ENCODE peak calls at places on chromosomes 12 and 14, in six cellular contexts. One of them, this sample, is unnamed.

GRCh38 chr12:89861086-89861485 is 152.4 kb upstream of the ATP2B1 start:
- DNase-seq in esophagus squamous epithelium: no peak
- DNase-seq in pancreas: no peak
- DNase-seq in psoas muscle: no peak
- DNase-seq in ovary: no peak
- DNase-seq in thyroid gland: no peak
- DNase-seq in this sample: no peak

GRCh38 chr12:85057370-85057963 is 21.3 kb downstream of the LRRIQ1 start:
- DNase-seq in esophagus squamous epithelium: no peak
- DNase-seq in pancreas: no peak
- DNase-seq in psoas muscle: no peak
- DNase-seq in ovary: no peak
- DNase-seq in thyroid gland: peak; percentile 8
- DNase-seq in this sample: no peak

GRCh38 chr12:64273527-64274403 is 51.7 kb upstream of the KICS2 start:
- DNase-seq in esophagus squamous epithelium: no peak
- DNase-seq in pancreas: no peak
- DNase-seq in psoas muscle: no peak
- DNase-seq in ovary: no peak
- DNase-seq in thyroid gland: no peak
- DNase-seq in this sample: no peak

GRCh38 chr14:53190938-53191337 is 37.8 kb upstream of the DDHD1 start:
- DNase-seq in esophagus squamous epithelium: no peak
- DNase-seq in pancreas: no peak
- DNase-seq in psoas muscle: no peak
- DNase-seq in ovary: no peak
- DNase-seq in thyroid gland: no peak
- DNase-seq in this sample: no peak

GRCh38 chr12:120257041-120257821 is 8.3 kb downstream of the PXN start:
- DNase-seq in esophagus squamous epithelium: no peak
- DNase-seq in pancreas: peak; percentile 56
- DNase-seq in psoas muscle: peak; percentile 79
- DNase-seq in ovary: peak; percentile 59
- DNase-seq in thyroid gland: peak; percentile 74
- DNase-seq in this sample: no peak

GRCh38 chr12:101743242-101743641 is 4.0 kb upstream of the SYCP3 start:
- DNase-seq in esophagus squamous epithelium: no peak
- DNase-seq in pancreas: no peak
- DNase-seq in psoas muscle: no peak
- DNase-seq in ovary: no peak
- DNase-seq in thyroid gland: peak; percentile 32
- DNase-seq in this sample: no peak

GRCh38 chr14:39175445-39176262 is 600 bp downstream of the PNN start:
- DNase-seq in esophagus squamous epithelium: no peak
- DNase-seq in pancreas: peak; percentile 79
- DNase-seq in psoas muscle: no peak
- DNase-seq in ovary: no peak
- DNase-seq in thyroid gland: no peak
- DNase-seq in this sample: no peak

GRCh38 chr12:80551897-80552296 is 107.9 kb downstream of the PTPRQ start:
- DNase-seq in esophagus squamous epithelium: no peak
- DNase-seq in pancreas: no peak
- DNase-seq in psoas muscle: no peak
- DNase-seq in ovary: no peak
- DNase-seq in thyroid gland: peak; percentile 8
- DNase-seq in this sample: no peak

GRCh38 chr14:96088911-96089310 is 49.7 kb downstream of the C14orf132 start:
- DNase-seq in esophagus squamous epithelium: no peak
- DNase-seq in pancreas: no peak
- DNase-seq in psoas muscle: no peak
- DNase-seq in ovary: no peak
- DNase-seq in thyroid gland: no peak
- DNase-seq in this sample: no peak

GRCh38 chr12:104588048-104588942 is 131.5 kb downstream of the CHST11 start:
- DNase-seq in esophagus squamous epithelium: no peak
- DNase-seq in pancreas: no peak
- DNase-seq in psoas muscle: no peak
- DNase-seq in ovary: no peak
- DNase-seq in thyroid gland: peak; percentile 15
- DNase-seq in this sample: no peak

GRCh38 chr14:58297412-58297761 is 968 bp upstream of the ARID4A start:
- DNase-seq in esophagus squamous epithelium: no peak
- DNase-seq in pancreas: no peak
- DNase-seq in psoas muscle: peak; percentile 54
- DNase-seq in ovary: no peak
- DNase-seq in thyroid gland: no peak
- DNase-seq in this sample: no peak

GRCh38 chr12:96327889-96328288 is 72.3 kb downstream of the CDK17 start:
- DNase-seq in esophagus squamous epithelium: no peak
- DNase-seq in pancreas: no peak
- DNase-seq in psoas muscle: no peak
- DNase-seq in ovary: no peak
- DNase-seq in thyroid gland: no peak
- DNase-seq in this sample: peak; percentile 22

GRCh38 chr12:25864287-25864686 is 94.2 kb upstream of the RASSF8 start:
- DNase-seq in esophagus squamous epithelium: no peak
- DNase-seq in pancreas: no peak
- DNase-seq in psoas muscle: no peak
- DNase-seq in ovary: no peak
- DNase-seq in thyroid gland: no peak
- DNase-seq in this sample: no peak

GRCh38 chr12:104507672-104508071 is 50.9 kb downstream of the CHST11 start:
- DNase-seq in esophagus squamous epithelium: no peak
- DNase-seq in pancreas: no peak
- DNase-seq in psoas muscle: no peak
- DNase-seq in ovary: no peak
- DNase-seq in thyroid gland: peak; percentile 5
- DNase-seq in this sample: no peak

GRCh38 chr12:575948-576612 is 87.2 kb downstream of the NINJ2 start:
- DNase-seq in esophagus squamous epithelium: no peak
- DNase-seq in pancreas: peak; percentile 88
- DNase-seq in psoas muscle: peak; percentile 91
- DNase-seq in ovary: peak; percentile 75
- DNase-seq in thyroid gland: peak; percentile 71
- DNase-seq in this sample: peak; percentile 73

GRCh38 chr12:1830401-1830845 is 10.1 kb downstream of the LRTM2 start:
- DNase-seq in esophagus squamous epithelium: no peak
- DNase-seq in pancreas: peak; percentile 34
- DNase-seq in psoas muscle: peak; percentile 2
- DNase-seq in ovary: no peak
- DNase-seq in thyroid gland: no peak
- DNase-seq in this sample: no peak
- H3K27me3 ChIP-seq in esophagus squamous epithelium: no peaks in the 10 kb centered on the region
- H3K27me3 ChIP-seq in pancreas: no peaks in the 10 kb centered on the region
- H3K27me3 ChIP-seq in psoas muscle: peaks cover 24% of the 10 kb centered on the region
- H3K27me3 ChIP-seq in ovary: no peaks in the 10 kb centered on the region
- H3K27me3 ChIP-seq in thyroid gland: no peaks in the 10 kb centered on the region
- H3K27me3 ChIP-seq in this sample: no peaks in the 10 kb centered on the region

DNA sequence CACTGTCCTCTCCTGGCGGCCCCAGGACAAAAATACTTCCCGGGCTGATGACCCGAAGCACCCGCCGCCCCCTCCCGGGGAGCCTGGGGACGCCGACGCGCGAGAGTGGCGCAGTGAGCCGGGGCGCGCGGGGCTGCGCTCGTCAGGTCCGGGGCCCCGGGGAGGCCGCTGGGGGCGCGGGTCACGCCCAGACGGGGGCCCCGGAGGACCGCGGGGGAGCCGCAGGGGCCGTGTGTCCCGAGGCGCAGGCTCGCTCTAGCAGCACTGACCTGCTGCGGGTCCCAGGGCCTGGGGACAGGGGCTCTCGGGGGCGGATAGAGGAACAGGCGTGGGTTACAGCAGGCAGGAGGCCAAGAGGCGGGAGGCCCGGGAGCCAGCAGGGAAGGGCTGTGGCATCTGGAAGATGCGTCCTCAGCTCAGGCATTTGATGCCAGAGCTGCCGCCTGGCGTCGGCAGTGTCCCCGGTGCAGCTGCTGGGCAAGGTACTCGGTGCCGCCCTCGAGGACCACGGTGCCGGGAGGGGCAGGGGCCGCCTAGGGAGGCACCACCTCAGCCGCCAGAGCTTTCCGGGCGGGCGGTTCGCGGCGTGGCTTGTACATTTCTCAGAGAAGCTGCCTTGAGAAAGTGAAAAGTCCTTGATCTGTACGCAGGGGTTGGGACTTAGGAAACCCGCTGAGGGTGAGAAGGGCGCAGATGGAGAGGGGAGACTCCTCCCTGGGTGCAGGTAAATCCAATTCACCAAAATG is 1.2 kb downstream of the WNT5B start:
- DNase-seq in esophagus squamous epithelium: no peak
- DNase-seq in pancreas: peak; percentile 87
- DNase-seq in psoas muscle: peak; percentile 68
- DNase-seq in ovary: peak; percentile 54
- DNase-seq in thyroid gland: peak; percentile 71
- DNase-seq in this sample: no peak
- TF ChIP-seq CTCF in esophagus squamous epithelium: no peak
- TF ChIP-seq CTCF in pancreas: no peak
- TF ChIP-seq CTCF in psoas muscle: peak; percentile 26
- TF ChIP-seq CTCF in ovary: no peak
- TF ChIP-seq CTCF in thyroid gland: peak; percentile 13
- TF ChIP-seq CTCF in this sample: peak; percentile 15

GRCh38 chr12:132137483-132138125 is 6.5 kb downstream of the DDX51 start:
- DNase-seq in esophagus squamous epithelium: no peak
- DNase-seq in pancreas: no peak
- DNase-seq in psoas muscle: no peak
- DNase-seq in ovary: no peak
- DNase-seq in thyroid gland: no peak
- DNase-seq in this sample: no peak
- H3K27me3 ChIP-seq in esophagus squamous epithelium: no peaks in the 10 kb centered on the region
- H3K27me3 ChIP-seq in pancreas: no peaks in the 10 kb centered on the region
- H3K27me3 ChIP-seq in psoas muscle: no peaks in the 10 kb centered on the region
- H3K27me3 ChIP-seq in ovary: no peaks in the 10 kb centered on the region
- H3K27me3 ChIP-seq in thyroid gland: no peaks in the 10 kb centered on the region
- H3K27me3 ChIP-seq in this sample: no peaks in the 10 kb centered on the region

GRCh38 chr12:26918321-26919215 is 19.2 kb downstream of the INTS13 start:
- DNase-seq in esophagus squamous epithelium: no peak
- DNase-seq in pancreas: no peak
- DNase-seq in psoas muscle: no peak
- DNase-seq in ovary: no peak
- DNase-seq in thyroid gland: no peak
- DNase-seq in this sample: no peak
- TF ChIP-seq CTCF in esophagus squamous epithelium: no peak
- TF ChIP-seq CTCF in pancreas: no peak
- TF ChIP-seq CTCF in psoas muscle: no peak
- TF ChIP-seq CTCF in ovary: no peak
- TF ChIP-seq CTCF in thyroid gland: no peak
- TF ChIP-seq CTCF in this sample: no peak

GRCh38 chr14:67265131-67265530 is 23.9 kb downstream of the PALS1 start:
- DNase-seq in esophagus squamous epithelium: no peak
- DNase-seq in pancreas: no peak
- DNase-seq in psoas muscle: no peak
- DNase-seq in ovary: no peak
- DNase-seq in thyroid gland: no peak
- DNase-seq in this sample: no peak

GRCh38 chr14:67260965-67261364 is 19.7 kb downstream of the PALS1 start:
- DNase-seq in esophagus squamous epithelium: no peak
- DNase-seq in pancreas: no peak
- DNase-seq in psoas muscle: no peak
- DNase-seq in ovary: no peak
- DNase-seq in thyroid gland: no peak
- DNase-seq in this sample: no peak

GRCh38 chr14:67263499-67264149 is 22.4 kb downstream of the PALS1 start:
- DNase-seq in esophagus squamous epithelium: no peak
- DNase-seq in pancreas: no peak
- DNase-seq in psoas muscle: no peak
- DNase-seq in ovary: no peak
- DNase-seq in thyroid gland: no peak
- DNase-seq in this sample: no peak

GRCh38 chr14:67260114-67260513 is 18.9 kb downstream of the PALS1 start:
- DNase-seq in esophagus squamous epithelium: no peak
- DNase-seq in pancreas: no peak
- DNase-seq in psoas muscle: no peak
- DNase-seq in ovary: no peak
- DNase-seq in thyroid gland: no peak
- DNase-seq in this sample: no peak
- H3K27me3 ChIP-seq in esophagus squamous epithelium: no peaks in the 10 kb centered on the region
- H3K27me3 ChIP-seq in pancreas: no peaks in the 10 kb centered on the region
- H3K27me3 ChIP-seq in psoas muscle: no peaks in the 10 kb centered on the region
- H3K27me3 ChIP-seq in ovary: no peaks in the 10 kb centered on the region
- H3K27me3 ChIP-seq in thyroid gland: no peaks in the 10 kb centered on the region
- H3K27me3 ChIP-seq in this sample: no peaks in the 10 kb centered on the region